ENCODE peak calls at places on chromosomes 12 and 14, in nine cellular contexts. R is endothelial cell of umbilical vein; O is activated T-cell treated with anti-CD3 and anti-CD28 coated beads, Interleukin-2, amount 50 U/mL, for 4 hours; E is DND-41; N is GM23338; V is LHCN-M2; I is effector memory CD4-positive, alpha-beta T cell; J is foreskin fibroblast; S is endodermal cell. P is an unnamed sample.

GRCh38 chr12:89731614-89732013 is 23.0 kb upstream of the ATP2B1 start:
- DNase-seq in R (no peak), O (no peak), E (no peak), N (no peak), V (peak), I (no peak), J (peak), S (no peak), P (no peak)

GRCh38 chr14:58133739-58134138 is 18.3 kb downstream of the ARMH4 start:
- DNase-seq in R (no peak), O (no peak), E (no peak), N (no peak), V (peak), I (no peak), J (peak), S (no peak), P (no peak)

GRCh38 chr14:50319293-50319692 is 7.2 kb downstream of the DMAC2L start:
- DNase-seq in R (no peak), O (no peak), E (no peak), N (no peak), V (peak), I (no peak), J (peak), S (no peak), P (no peak)

GRCh38 chr14:89669209-89669608 is 252.2 kb upstream of the FOXN3 start:
- DNase-seq in R (no peak), O (no peak), E (no peak), N (no peak), V (no peak), I (no peak), J (no peak), S (no peak), P (no peak)

GRCh38 chr14:61525293-61526011 is 169.9 kb upstream of the HIF1A start:
- DNase-seq in R (peak), O (peak), E (no peak), N (no peak), V (peak), I (peak), J (no peak), S (peak), P (peak)

GRCh38 chr14:53295985-53296582 is 143.0 kb upstream of the DDHD1 start:
- DNase-seq in R (peak), O (no peak), E (no peak), N (peak), V (peak), I (no peak), J (no peak), S (no peak), P (peak)

GRCh38 chr12:3054993-3055711 is 22.0 kb upstream of the TSPAN9 start:
- DNase-seq in R (no peak), O (no peak), E (no peak), N (no peak), V (no peak), I (no peak), J (no peak), S (no peak), P (no peak)

GRCh38 chr12:65720739-65721138 is 103.5 kb upstream of the HMGA2 start:
- DNase-seq in R (no peak), O (no peak), E (no peak), N (no peak), V (no peak), I (no peak), J (peak), S (peak), P (no peak)

GRCh38 chr14:33705521-33705920 is 245.4 kb downstream of the EGLN3 start:
- DNase-seq in R (no peak), O (no peak), E (no peak), N (no peak), V (no peak), I (no peak), J (no peak), S (no peak), P (no peak)

GRCh38 chr12:118835911-118836310 is 145.4 kb upstream of the SRRM4 start:
- DNase-seq in R (no peak), O (no peak), E (no peak), N (no peak), V (no peak), I (no peak), J (no peak), S (no peak), P (no peak)

GRCh38 chr14:76456200-76456599 is 80.3 kb downstream of the ESRRB start:
- DNase-seq in R (peak), O (no peak), E (peak), N (peak), V (peak), I (no peak), J (no peak), S (peak), P (no peak)

GRCh38 chr12:78778339-78778738 is 86.2 kb upstream of the SYT1 start:
- DNase-seq in R (no peak), O (no peak), E (no peak), N (no peak), V (no peak), I (no peak), J (no peak), S (no peak), P (no peak)

GRCh38 chr12:93784339-93785086 is 107.3 kb downstream of the CRADD start:
- DNase-seq in R (peak), O (no peak), E (peak), N (no peak), V (peak), I (peak), J (peak), S (no peak), P (no peak)

GRCh38 chr12:105485321-105485910 is 154.9 kb downstream of the C12orf75 start:
- DNase-seq in R (peak), O (no peak), E (no peak), N (no peak), V (peak), I (no peak), J (peak), S (peak), P (no peak)

GRCh38 chr14:99964979-99965378 is 100.2 kb upstream of the EVL start:
- DNase-seq in R (no peak), O (no peak), E (no peak), N (no peak), V (no peak), I (no peak), J (no peak), S (no peak), P (no peak)

GRCh38 chr12:80509781-80510556 is 65.9 kb downstream of the PTPRQ start:
- DNase-seq in R (no peak), O (no peak), E (no peak), N (no peak), V (peak), I (no peak), J (peak), S (no peak), P (no peak)

GRCh38 chr14:61644834-61645233 is 50.5 kb upstream of the HIF1A start:
- DNase-seq in R (no peak), O (no peak), E (no peak), N (peak), V (peak), I (no peak), J (peak), S (no peak), P (no peak)

GRCh38 chr12:98591209-98591608 is 2.3 kb upstream of the SLC25A3 start:
- DNase-seq in R (no peak), O (no peak), E (no peak), N (no peak), V (no peak), I (no peak), J (no peak), S (peak), P (no peak)

GRCh38 chr12:3236345-3237153 is 159.4 kb downstream of the TSPAN9 start:
- DNase-seq in R (peak), O (no peak), E (peak), N (peak), V (peak), I (no peak), J (peak), S (peak), P (no peak)

GRCh38 chr12:4562034-4562657 is at the start of gene DYRK4:
- DNase-seq in R (peak), O (no peak), E (no peak), N (peak), V (peak), I (no peak), J (peak), S (peak), P (no peak)

P was measured in activated gamma-delta T cell treated with Interleukin-2 at 50 U/mL for 16 hours.